ENCODE peak calls at places on chromosomes 6 and 20, in ten cellular contexts. C is IMR-90; Q is Peyer's patch; R is ELR; E is body of pancreas; F is kidney glomerular epithelial cell; W is stimulated activated CD4-positive, alpha-beta T cell treated with anti-CD3 and anti-CD28 coated beads, Interleukin-1b, Interleukin-23, amount 100 ng/mL, for 1 hour; Y is OCI-LY7; T is neuronal stem cell; A is BJ. O is an unnamed sample.

GRCh38 chr6:4612636-4613171 is 163.5 kb upstream of the CDYL start:
- DNase-seq in C (peak; percentile 32), Q (no peak), R (no peak), E (no peak), F (no peak), W (no peak), Y (no peak), T (no peak), A (no peak), O (no peak)

GRCh38 chr20:60490184-60490583 is 532.0 kb downstream of the CDH26 start:
- DNase-seq in C (no peak), Q (no peak), R (no peak), E (no peak), F (no peak), W (no peak), Y (no peak), T (no peak), A (no peak), O (no peak)

GRCh38 chr6:57302477-57302876 is 15.0 kb upstream of the PRIM2 start:
- DNase-seq in C (peak; percentile 70), Q (no peak), R (no peak), E (no peak), F (no peak), W (no peak), Y (no peak), T (no peak), A (no peak), O (no peak)

GRCh38 chr6:134174790-134175531 is 122.5 kb upstream of the SLC2A12 start:
- DNase-seq in C (peak; percentile 86), Q (peak; percentile 96), R (peak; percentile 90), E (peak; percentile 97), F (peak; percentile 87), W (peak; percentile 84), Y (peak; percentile 93), T (peak; percentile 93), A (peak; percentile 38), O (peak; percentile 97)

GRCh38 chr6:127069659-127070279 is 48.7 kb upstream of the RSPO3 start:
- DNase-seq in C (peak; percentile 45), Q (no peak), R (peak; percentile 67), E (no peak), F (peak; percentile 43), W (no peak), Y (peak; percentile 21), T (peak; percentile 15), A (no peak), O (peak; percentile 55)

GRCh38 chr6:12012566-12013367 is 655 bp downstream of the HIVEP1 start:
- DNase-seq in C (peak; percentile 95), Q (peak; percentile 73), R (peak; percentile 92), E (peak; percentile 76), F (peak; percentile 93), W (no peak), Y (peak; percentile 68), T (peak; percentile 82), A (no peak), O (peak; percentile 92)

GRCh38 chr6:14951704-14952103 is 294.2 kb upstream of the JARID2 start:
- DNase-seq in C (no peak), Q (no peak), R (no peak), E (no peak), F (no peak), W (no peak), Y (no peak), T (no peak), A (no peak), O (no peak)

GRCh38 chr6:170162771-170163404 is 128.0 kb downstream of the DLL1 start:
- DNase-seq in C (no peak), Q (no peak), R (no peak), E (no peak), F (no peak), W (no peak), Y (no peak), T (no peak), A (no peak), O (no peak)

GRCh38 chr20:24781061-24781980 is 167.7 kb upstream of the CST7 start:
- DNase-seq in C (peak; percentile 36), Q (peak; percentile 44), R (peak; percentile 52), E (peak; percentile 24), F (peak; percentile 46), W (no peak), Y (peak; percentile 45), T (no peak), A (no peak), O (peak; percentile 54)

GRCh38 chr6:52537001-52537753 is 39.7 kb downstream of the TRAM2 start:
- DNase-seq in C (peak; percentile 57), Q (no peak), R (peak; percentile 50), E (no peak), F (no peak), W (no peak), Y (peak; percentile 81), T (no peak), A (no peak), O (no peak)

GRCh38 chr20:16212790-16213189 is 360.5 kb downstream of the KIF16B start:
- DNase-seq in C (no peak), Q (no peak), R (no peak), E (no peak), F (no peak), W (no peak), Y (no peak), T (no peak), A (no peak), O (no peak)

GRCh38 chr20:53331151-53331973 is 262.3 kb downstream of the ZNF217 start:
- DNase-seq in C (no peak), Q (no peak), R (peak; percentile 53), E (no peak), F (peak; percentile 37), W (no peak), Y (no peak), T (no peak), A (peak; percentile 18), O (no peak)

GRCh38 chr6:33211666-33212422 is 3.5 kb downstream of the RING1 start:
- DNase-seq in C (no peak), Q (no peak), R (no peak), E (no peak), F (no peak), W (no peak), Y (no peak), T (no peak), A (no peak), O (peak; percentile 42)

GRCh38 chr6:28543671-28544131 is 18.0 kb downstream of the GPX5 start:
- DNase-seq in C (no peak), Q (no peak), R (no peak), E (no peak), F (no peak), W (no peak), Y (no peak), T (peak; percentile 43), A (no peak), O (peak; percentile 64)

GRCh38 chr20:19566226-19566960 is 191.7 kb upstream of the RIN2 start:
- DNase-seq in C (no peak), Q (no peak), R (peak; percentile 5), E (no peak), F (peak; percentile 90), W (no peak), Y (no peak), T (no peak), A (no peak), O (no peak)

GRCh38 chr6:135334169-135334568 is 153.1 kb downstream of the MYB start:
- DNase-seq in C (peak; percentile 58), Q (no peak), R (peak; percentile 78), E (no peak), F (no peak), W (no peak), Y (no peak), T (no peak), A (no peak), O (no peak)

GRCh38 chr6:38273325-38273724 is 366.4 kb downstream of the BTBD9 start:
- DNase-seq in C (peak; percentile 71), Q (no peak), R (no peak), E (no peak), F (no peak), W (no peak), Y (no peak), T (no peak), A (peak; percentile 40), O (peak; percentile 44)

O was measured in neural progenitor cell.